ENCODE peak calls at places on chromosome 6, in nine cellular contexts. One of them, this sample, is unnamed.
A peak's percentile ranks its signal among the peaks of the same experiment; 100 is the strongest.

GRCh38 chr6:144347447-144347758 is 62.3 kb downstream of the UTRN start:
- DNase-seq in testis: no peak
- DNase-seq in stomach: no peak
- DNase-seq in gastrocnemius medialis: no peak
- DNase-seq in IMR-90: no peak
- DNase-seq in uterus: no peak
- DNase-seq in heart left ventricle: no peak
- DNase-seq in ovary: no peak
- DNase-seq in H1: no peak
- DNase-seq in this sample: no peak

GRCh38 chr6:113352029-113352801 is 504.9 kb upstream of the MARCKS start:
- DNase-seq in uterus: no peak
- DNase-seq in stomach: peak; percentile 55
- DNase-seq in H1: no peak
- DNase-seq in gastrocnemius medialis: no peak
- DNase-seq in IMR-90: peak; percentile 84
- DNase-seq in heart left ventricle: no peak
- DNase-seq in testis: no peak
- DNase-seq in ovary: no peak
- DNase-seq in this sample: peak; percentile 15

GRCh38 chr6:154754152-154754551 is 20.9 kb downstream of the SCAF8 start:
- DNase-seq in IMR-90: peak; percentile 73
- DNase-seq in heart left ventricle: no peak
- DNase-seq in gastrocnemius medialis: no peak
- DNase-seq in stomach: no peak
- DNase-seq in H1: no peak
- DNase-seq in testis: no peak
- DNase-seq in ovary: no peak
- DNase-seq in uterus: no peak
- DNase-seq in this sample: no peak

GRCh38 chr6:125593746-125594145 is 155.7 kb upstream of the HEY2 start:
- DNase-seq in H1: no peak
- DNase-seq in ovary: no peak
- DNase-seq in testis: no peak
- DNase-seq in heart left ventricle: no peak
- DNase-seq in gastrocnemius medialis: no peak
- DNase-seq in IMR-90: no peak
- DNase-seq in stomach: no peak
- DNase-seq in uterus: no peak
- DNase-seq in this sample: no peak

GRCh38 chr6:111957623-111958315 is 84.5 kb upstream of the FYN start:
- DNase-seq in H1: peak; percentile 31
- DNase-seq in testis: no peak
- DNase-seq in IMR-90: peak; percentile 38
- DNase-seq in gastrocnemius medialis: no peak
- DNase-seq in heart left ventricle: no peak
- DNase-seq in uterus: no peak
- DNase-seq in stomach: no peak
- DNase-seq in ovary: no peak
- DNase-seq in this sample: no peak

GRCh38 chr6:137871299-137871698 is 4.2 kb downstream of the TNFAIP3 start:
- DNase-seq in uterus: no peak
- DNase-seq in IMR-90: no peak
- DNase-seq in stomach: no peak
- DNase-seq in ovary: no peak
- DNase-seq in H1: no peak
- DNase-seq in testis: no peak
- DNase-seq in heart left ventricle: no peak
- DNase-seq in gastrocnemius medialis: no peak
- DNase-seq in this sample: no peak

GRCh38 chr6:135877666-135878065 is 26.2 kb downstream of the PDE7B start:
- DNase-seq in stomach: no peak
- DNase-seq in uterus: no peak
- DNase-seq in gastrocnemius medialis: no peak
- DNase-seq in H1: no peak
- DNase-seq in heart left ventricle: no peak
- DNase-seq in ovary: no peak
- DNase-seq in testis: no peak
- DNase-seq in IMR-90: no peak
- DNase-seq in this sample: no peak

GRCh38 chr6:125287718-125288117 is 14.0 kb downstream of the HDDC2 start:
- DNase-seq in heart left ventricle: no peak
- DNase-seq in gastrocnemius medialis: no peak
- DNase-seq in stomach: no peak
- DNase-seq in testis: no peak
- DNase-seq in ovary: no peak
- DNase-seq in IMR-90: no peak
- DNase-seq in H1: no peak
- DNase-seq in uterus: no peak
- DNase-seq in this sample: no peak

GRCh38 chr6:75023634-75024033 is 182.2 kb downstream of the COL12A1 start:
- DNase-seq in gastrocnemius medialis: no peak
- DNase-seq in IMR-90: peak; percentile 69
- DNase-seq in H1: no peak
- DNase-seq in heart left ventricle: no peak
- DNase-seq in testis: no peak
- DNase-seq in ovary: no peak
- DNase-seq in uterus: no peak
- DNase-seq in stomach: no peak
- DNase-seq in this sample: no peak

GRCh38 chr6:43278524-43279078 is 19.5 kb upstream of the SLC22A7 start:
- DNase-seq in testis: no peak
- DNase-seq in H1: no peak
- DNase-seq in gastrocnemius medialis: no peak
- DNase-seq in stomach: no peak
- DNase-seq in ovary: no peak
- DNase-seq in IMR-90: peak; percentile 30
- DNase-seq in uterus: no peak
- DNase-seq in heart left ventricle: no peak
- DNase-seq in this sample: no peak

GRCh38 chr6:68196645-68197044 is 438.4 kb upstream of the ADGRB3 start:
- DNase-seq in H1: no peak
- DNase-seq in gastrocnemius medialis: no peak
- DNase-seq in heart left ventricle: no peak
- DNase-seq in ovary: no peak
- DNase-seq in uterus: no peak
- DNase-seq in stomach: no peak
- DNase-seq in IMR-90: no peak
- DNase-seq in testis: no peak
- DNase-seq in this sample: no peak

DNA sequence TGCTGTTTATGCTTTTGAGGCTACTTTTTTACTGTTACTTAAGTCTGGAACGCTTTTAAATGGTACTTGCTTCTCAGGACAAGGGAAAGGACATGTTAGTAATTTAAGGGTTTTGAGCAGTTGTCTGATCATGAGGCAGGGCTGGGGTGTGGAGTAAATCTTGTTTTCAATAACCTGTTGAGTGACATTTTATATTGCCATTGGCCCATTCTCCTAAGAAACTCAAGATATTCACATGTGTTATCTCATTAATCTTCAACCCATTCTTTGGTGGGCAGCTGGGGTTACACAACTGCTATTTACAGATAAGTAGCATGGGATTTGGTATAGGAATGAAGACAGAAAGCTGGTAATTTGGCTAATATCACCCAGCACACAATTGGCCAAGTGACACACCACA is 44.6 kb upstream of the IL17A start:
- DNase-seq in ovary: no peak
- DNase-seq in stomach: no peak
- DNase-seq in gastrocnemius medialis: no peak
- DNase-seq in uterus: no peak
- DNase-seq in heart left ventricle: no peak
- DNase-seq in IMR-90: no peak
- DNase-seq in H1: no peak
- DNase-seq in testis: no peak
- DNase-seq in this sample: no peak
- H3K27ac ChIP-seq in ovary: no peak overlapping the region
- H3K27ac ChIP-seq in stomach: no peak overlapping the region
- H3K27ac ChIP-seq in gastrocnemius medialis: peak overlapping the region; percentile 74
- H3K27ac ChIP-seq in uterus: no peak overlapping the region
- H3K27ac ChIP-seq in heart left ventricle: no peak overlapping the region
- H3K27ac ChIP-seq in IMR-90: no peak overlapping the region
- H3K27ac ChIP-seq in H1: no peak overlapping the region
- H3K27ac ChIP-seq in testis: no peak overlapping the region
- H3K27ac ChIP-seq in this sample: no peak overlapping the region

GRCh38 chr6:148479498-148479897 is 136.9 kb downstream of the SASH1 start:
- DNase-seq in gastrocnemius medialis: no peak
- DNase-seq in heart left ventricle: no peak
- DNase-seq in stomach: no peak
- DNase-seq in IMR-90: no peak
- DNase-seq in uterus: no peak
- DNase-seq in testis: no peak
- DNase-seq in ovary: no peak
- DNase-seq in H1: no peak
- DNase-seq in this sample: no peak
- H3K36me3 ChIP-seq in gastrocnemius medialis: no peaks in the 10 kb centered on the region
- H3K36me3 ChIP-seq in heart left ventricle: no peaks in the 10 kb centered on the region
- H3K36me3 ChIP-seq in stomach: peaks cover 22% of the 10 kb centered on the region
- H3K36me3 ChIP-seq in IMR-90: peaks cover 8% of the 10 kb centered on the region
- H3K36me3 ChIP-seq in uterus: no peaks in the 10 kb centered on the region
- H3K36me3 ChIP-seq in testis: no peaks in the 10 kb centered on the region
- H3K36me3 ChIP-seq in ovary: no peaks in the 10 kb centered on the region
- H3K36me3 ChIP-seq in H1: peaks cover 3% of the 10 kb centered on the region
- H3K36me3 ChIP-seq in this sample: no peaks in the 10 kb centered on the region

GRCh38 chr6:37499433-37500293 is at the start of gene CCDC167:
- DNase-seq in IMR-90: peak; percentile 96
- DNase-seq in H1: peak; percentile 99
- DNase-seq in stomach: peak; percentile 96
- DNase-seq in heart left ventricle: peak; percentile 93
- DNase-seq in ovary: peak; percentile 94
- DNase-seq in testis: peak; percentile 97
- DNase-seq in gastrocnemius medialis: peak; percentile 85
- DNase-seq in uterus: peak; percentile 95
- DNase-seq in this sample: peak; percentile 95
- TF ChIP-seq POLR2A in IMR-90: peak; percentile 47
- TF ChIP-seq POLR2A in H1: peak; percentile 53
- TF ChIP-seq POLR2A in stomach: no peak
- TF ChIP-seq POLR2A in heart left ventricle: no peak
- TF ChIP-seq POLR2A in ovary: no peak
- TF ChIP-seq POLR2A in testis: no peak
- TF ChIP-seq POLR2A in gastrocnemius medialis: no peak
- TF ChIP-seq POLR2A in uterus: no peak
- TF ChIP-seq POLR2A in this sample: no peak

DNA sequence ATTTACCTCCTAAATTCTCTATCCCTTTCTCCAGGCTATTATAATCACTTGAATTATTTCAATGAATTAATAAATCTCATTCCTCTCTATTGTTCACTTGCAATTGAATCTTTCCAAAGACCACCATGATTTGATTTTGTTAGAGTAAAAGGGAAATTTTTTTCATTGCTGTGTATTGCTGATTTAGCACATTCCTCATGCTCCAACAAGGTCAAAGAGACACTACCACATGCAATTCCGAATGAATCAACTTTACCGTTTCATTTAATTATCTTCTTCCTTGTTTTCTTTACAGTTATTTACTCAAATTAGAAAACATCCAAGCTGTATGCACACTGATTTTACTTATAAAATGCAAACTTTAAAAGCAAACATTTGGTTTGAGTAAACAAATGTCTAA is 999 bp downstream of the KIAA0408 start:
- DNase-seq in ovary: no peak
- DNase-seq in gastrocnemius medialis: no peak
- DNase-seq in testis: no peak
- DNase-seq in heart left ventricle: no peak
- DNase-seq in IMR-90: no peak
- DNase-seq in uterus: no peak
- DNase-seq in H1: no peak
- DNase-seq in stomach: no peak
- DNase-seq in this sample: no peak
- H3K27ac ChIP-seq in ovary: peak overlapping the region; percentile 71
- H3K27ac ChIP-seq in gastrocnemius medialis: peak overlapping the region; percentile 94
- H3K27ac ChIP-seq in testis: peak overlapping the region; percentile 78
- H3K27ac ChIP-seq in heart left ventricle: no peak overlapping the region
- H3K27ac ChIP-seq in IMR-90: no peak overlapping the region
- H3K27ac ChIP-seq in uterus: peak overlapping the region; percentile 82
- H3K27ac ChIP-seq in H1: no peak overlapping the region
- H3K27ac ChIP-seq in stomach: peak overlapping the region; percentile 78
- H3K27ac ChIP-seq in this sample: no peak overlapping the region

GRCh38 chr6:21708181-21708580 is 114.6 kb downstream of the SOX4 start:
- DNase-seq in testis: no peak
- DNase-seq in IMR-90: no peak
- DNase-seq in ovary: no peak
- DNase-seq in H1: no peak
- DNase-seq in gastrocnemius medialis: no peak
- DNase-seq in heart left ventricle: no peak
- DNase-seq in stomach: no peak
- DNase-seq in uterus: no peak
- DNase-seq in this sample: no peak

GRCh38 chr6:21712213-21712612 is 118.7 kb downstream of the SOX4 start:
- DNase-seq in H1: no peak
- DNase-seq in uterus: no peak
- DNase-seq in stomach: no peak
- DNase-seq in testis: no peak
- DNase-seq in ovary: no peak
- DNase-seq in heart left ventricle: no peak
- DNase-seq in IMR-90: no peak
- DNase-seq in gastrocnemius medialis: no peak
- DNase-seq in this sample: no peak

GRCh38 chr6:21707527-21707926 is 114.0 kb downstream of the SOX4 start:
- DNase-seq in ovary: no peak
- DNase-seq in gastrocnemius medialis: no peak
- DNase-seq in stomach: no peak
- DNase-seq in heart left ventricle: no peak
- DNase-seq in uterus: no peak
- DNase-seq in IMR-90: no peak
- DNase-seq in H1: no peak
- DNase-seq in testis: no peak
- DNase-seq in this sample: no peak

DNA sequence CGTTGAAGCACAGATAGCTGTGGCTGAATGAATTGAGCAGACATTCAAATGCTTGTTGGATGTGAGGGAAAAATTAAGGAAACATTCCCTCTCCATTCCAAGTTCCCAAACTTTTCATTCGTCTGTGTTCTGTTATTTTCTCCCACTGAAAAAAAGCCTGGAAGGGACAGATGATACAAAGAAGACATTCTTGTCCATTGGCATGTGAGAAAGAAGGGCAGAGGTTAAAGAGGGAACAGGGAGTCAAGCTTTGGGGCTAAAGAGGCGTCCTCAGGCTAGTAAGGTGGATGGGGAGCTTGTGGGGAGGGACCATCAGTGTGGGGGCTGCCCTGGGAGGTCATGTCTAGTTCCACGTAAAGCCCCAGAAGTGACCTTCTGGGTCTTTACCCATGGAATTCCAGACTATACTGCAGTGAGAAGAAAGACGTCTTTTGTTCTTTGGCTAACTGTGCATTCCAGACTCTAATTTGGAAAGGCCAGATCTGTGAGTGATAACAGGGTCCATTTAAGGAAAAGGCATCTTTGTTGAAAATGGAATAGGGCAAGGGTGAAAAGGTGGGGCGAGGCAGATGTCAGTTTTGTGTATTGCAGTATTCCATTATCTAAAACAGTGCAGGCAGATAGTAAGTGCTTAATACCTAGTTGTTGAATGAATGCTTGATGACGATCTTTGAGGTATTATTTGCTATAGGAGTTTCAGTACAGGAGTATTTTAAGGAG is 117.5 kb downstream of the SOX4 start:
- DNase-seq in H1: no peak
- DNase-seq in gastrocnemius medialis: no peak
- DNase-seq in stomach: no peak
- DNase-seq in uterus: no peak
- DNase-seq in testis: no peak
- DNase-seq in ovary: no peak
- DNase-seq in IMR-90: no peak
- DNase-seq in heart left ventricle: no peak
- DNase-seq in this sample: no peak
- H3K36me3 ChIP-seq in H1: no peaks in the 10 kb centered on the region
- H3K36me3 ChIP-seq in gastrocnemius medialis: no peaks in the 10 kb centered on the region
- H3K36me3 ChIP-seq in stomach: no peaks in the 10 kb centered on the region
- H3K36me3 ChIP-seq in uterus: no peaks in the 10 kb centered on the region
- H3K36me3 ChIP-seq in testis: no peaks in the 10 kb centered on the region
- H3K36me3 ChIP-seq in ovary: no peaks in the 10 kb centered on the region
- H3K36me3 ChIP-seq in IMR-90: no peaks in the 10 kb centered on the region
- H3K36me3 ChIP-seq in heart left ventricle: no peaks in the 10 kb centered on the region
- H3K36me3 ChIP-seq in this sample: no peaks in the 10 kb centered on the region